ENCODE peak calls at places on chromosomes 7 and 10, in ten cellular contexts. Q, E, M, P, N, D, U, T, V and K are unnamed samples.

GRCh38 chr7:123748171-123748733 is 551 bp downstream of the WASL start:
- DNase-seq in Q (no peak), E (peak), M (peak), P (peak), N (peak), D (no peak), U (peak), T (peak), V (no peak), K (peak)

GRCh38 chr10:87661861-87662785 is 2.4 kb downstream of the PAPSS2 start:
- DNase-seq in Q (no peak), E (no peak), M (no peak), P (no peak), N (no peak), D (no peak), U (no peak), T (no peak), V (no peak), K (no peak)

GRCh38 chr10:36253731-36254130 is 611.6 kb upstream of the FZD8 start:
- DNase-seq in Q (no peak), E (no peak), M (no peak), P (no peak), N (no peak), D (no peak), U (no peak), T (no peak), V (no peak), K (no peak)

GRCh38 chr7:3987426-3987927 is 686.4 kb downstream of the SDK1 start:
- DNase-seq in Q (no peak), E (no peak), M (no peak), P (no peak), N (no peak), D (no peak), U (no peak), T (no peak), V (no peak), K (no peak)

GRCh38 chr7:100219271-100219737 is 445 bp upstream of the PVRIG start:
- DNase-seq in Q (no peak), E (peak), M (no peak), P (no peak), N (no peak), D (no peak), U (no peak), T (no peak), V (no peak), K (no peak)

GRCh38 chr10:22447068-22447467 is 101.8 kb downstream of the SPAG6 start:
- DNase-seq in Q (no peak), E (no peak), M (no peak), P (no peak), N (no peak), D (no peak), U (no peak), T (no peak), V (no peak), K (no peak)

GRCh38 chr7:42170724-42171123 is 66.3 kb downstream of the GLI3 start:
- DNase-seq in Q (no peak), E (no peak), M (no peak), P (no peak), N (no peak), D (no peak), U (no peak), T (peak), V (no peak), K (no peak)

GRCh38 chr7:85290252-85290651 is 103.4 kb upstream of the SEMA3D start:
- DNase-seq in Q (peak), E (no peak), M (no peak), P (no peak), N (no peak), D (no peak), U (no peak), T (no peak), V (no peak), K (no peak)

GRCh38 chr10:2208106-2208505 is 470.8 kb upstream of the ADARB2 start:
- DNase-seq in Q (no peak), E (no peak), M (no peak), P (no peak), N (no peak), D (no peak), U (no peak), T (no peak), V (no peak), K (no peak)

GRCh38 chr7:142899661-142900060 is 14.1 kb upstream of the TRPV6 start:
- DNase-seq in Q (no peak), E (no peak), M (no peak), P (no peak), N (no peak), D (no peak), U (no peak), T (no peak), V (no peak), K (no peak)

GRCh38 chr7:47581442-47581820 is 480 bp downstream of the TNS3 start:
- DNase-seq in Q (no peak), E (no peak), M (peak), P (no peak), N (no peak), D (no peak), U (peak), T (no peak), V (no peak), K (no peak)

GRCh38 chr10:115771755-115772154 is 501.3 kb downstream of the GFRA1 start:
- DNase-seq in Q (no peak), E (no peak), M (no peak), P (no peak), N (no peak), D (no peak), U (no peak), T (no peak), V (no peak), K (no peak)

GRCh38 chr7:29454899-29455451 is 108.7 kb upstream of the PRR15 start:
- DNase-seq in Q (no peak), E (no peak), M (no peak), P (no peak), N (no peak), D (no peak), U (no peak), T (peak), V (no peak), K (no peak)

GRCh38 chr7:85600425-85600824 is 413.6 kb upstream of the SEMA3D start:
- DNase-seq in Q (no peak), E (no peak), M (no peak), P (no peak), N (no peak), D (no peak), U (no peak), T (no peak), V (no peak), K (no peak)

GRCh38 chr10:63700209-63700934 is 179.2 kb downstream of the REEP3 start:
- DNase-seq in Q (no peak), E (no peak), M (no peak), P (no peak), N (no peak), D (no peak), U (no peak), T (peak), V (no peak), K (no peak)

GRCh38 chr7:44547536-44548221 is 6.5 kb upstream of the NPC1L1 start:
- DNase-seq in Q (no peak), E (no peak), M (no peak), P (no peak), N (no peak), D (no peak), U (no peak), T (peak), V (no peak), K (no peak)

GRCh38 chr7:28447071-28447470 is 34.8 kb downstream of the CREB5 start:
- DNase-seq in Q (no peak), E (no peak), M (no peak), P (no peak), N (no peak), D (no peak), U (no peak), T (no peak), V (no peak), K (no peak)

GRCh38 chr7:107594961-107595737 is 15.1 kb downstream of the BCAP29 start:
- DNase-seq in Q (no peak), E (no peak), M (no peak), P (no peak), N (no peak), D (no peak), U (no peak), T (peak), V (no peak), K (no peak)

GRCh38 chr10:13373644-13374043 is 25.6 kb upstream of the SEPHS1 start:
- DNase-seq in Q (no peak), E (no peak), M (no peak), P (no peak), N (no peak), D (no peak), U (no peak), T (no peak), V (no peak), K (no peak)

GRCh38 chr7:65477326-65477725 is 103.7 kb downstream of the ZNF92 start:
- DNase-seq in Q (no peak), E (no peak), M (no peak), P (no peak), N (no peak), D (no peak), U (no peak), T (peak), V (no peak), K (no peak)

GRCh38 chr10:99172950-99173349 is 62.7 kb downstream of the HPSE2 start:
- DNase-seq in Q (no peak), E (no peak), M (no peak), P (no peak), N (no peak), D (no peak), U (no peak), T (no peak), V (no peak), K (no peak)

GRCh38 chr7:76155938-76156337 is 45.8 kb upstream of the SRRM3 start:
- DNase-seq in Q (peak), E (no peak), M (no peak), P (no peak), N (peak), D (no peak), U (peak), T (peak), V (peak), K (no peak)